ENCODE peak calls at places on chromosomes 12 and 14, in four cellular contexts. One of them, this sample, is unnamed.

GRCh38 chr12:2355198-2355597 is 302.4 kb downstream of the CACNA1C start:
- DNase-seq in effector memory CD4-positive, alpha-beta T cell: no peak
- DNase-seq in fibroblast of the aortic adventitia: no peak
- DNase-seq in NCI-H146: no peak
- DNase-seq in this sample: no peak

GRCh38 chr12:89166525-89166934 is 185.8 kb downstream of the DUSP6 start:
- DNase-seq in effector memory CD4-positive, alpha-beta T cell: no peak
- DNase-seq in fibroblast of the aortic adventitia: peak; percentile 84
- DNase-seq in NCI-H146: no peak
- DNase-seq in this sample: no peak

GRCh38 chr14:90291699-90292098 is 35.3 kb downstream of the PSMC1 start:
- DNase-seq in effector memory CD4-positive, alpha-beta T cell: no peak
- DNase-seq in fibroblast of the aortic adventitia: no peak
- DNase-seq in NCI-H146: no peak
- DNase-seq in this sample: no peak

GRCh38 chr12:31309279-31309678 is 16.7 kb downstream of the SINHCAF start:
- DNase-seq in effector memory CD4-positive, alpha-beta T cell: no peak
- DNase-seq in fibroblast of the aortic adventitia: no peak
- DNase-seq in NCI-H146: no peak
- DNase-seq in this sample: no peak

GRCh38 chr12:28063355-28063885 is 90.9 kb upstream of the PTHLH start:
- DNase-seq in effector memory CD4-positive, alpha-beta T cell: no peak
- DNase-seq in fibroblast of the aortic adventitia: no peak
- DNase-seq in NCI-H146: no peak
- DNase-seq in this sample: no peak

GRCh38 chr14:53231166-53231565 is 78.0 kb upstream of the DDHD1 start:
- DNase-seq in effector memory CD4-positive, alpha-beta T cell: no peak
- DNase-seq in fibroblast of the aortic adventitia: no peak
- DNase-seq in NCI-H146: no peak
- DNase-seq in this sample: no peak

GRCh38 chr12:131917139-131917710 is 11.9 kb upstream of the PUS1 start:
- DNase-seq in effector memory CD4-positive, alpha-beta T cell: no peak
- DNase-seq in fibroblast of the aortic adventitia: no peak
- DNase-seq in NCI-H146: no peak
- DNase-seq in this sample: no peak

GRCh38 chr12:23458640-23459039 is 490.8 kb downstream of the SOX5 start:
- DNase-seq in effector memory CD4-positive, alpha-beta T cell: no peak
- DNase-seq in fibroblast of the aortic adventitia: no peak
- DNase-seq in NCI-H146: no peak
- DNase-seq in this sample: no peak

GRCh38 chr12:96889273-96889933 is 17.7 kb upstream of the NEDD1 start:
- DNase-seq in effector memory CD4-positive, alpha-beta T cell: no peak
- DNase-seq in fibroblast of the aortic adventitia: peak; percentile 86
- DNase-seq in NCI-H146: peak; percentile 7
- DNase-seq in this sample: no peak

GRCh38 chr12:132535046-132535445 is 45.1 kb downstream of the FBRSL1 start:
- DNase-seq in effector memory CD4-positive, alpha-beta T cell: no peak
- DNase-seq in fibroblast of the aortic adventitia: no peak
- DNase-seq in NCI-H146: no peak
- DNase-seq in this sample: no peak

GRCh38 chr12:41452838-41453237 is 264.7 kb downstream of the PDZRN4 start:
- DNase-seq in effector memory CD4-positive, alpha-beta T cell: no peak
- DNase-seq in fibroblast of the aortic adventitia: no peak
- DNase-seq in NCI-H146: no peak
- DNase-seq in this sample: no peak

GRCh38 chr14:47366006-47366405 is 309.4 kb downstream of the MDGA2 start:
- DNase-seq in effector memory CD4-positive, alpha-beta T cell: no peak
- DNase-seq in fibroblast of the aortic adventitia: no peak
- DNase-seq in NCI-H146: no peak
- DNase-seq in this sample: no peak

GRCh38 chr14:51147183-51147582 is 52.3 kb upstream of the TRIM9 start:
- DNase-seq in effector memory CD4-positive, alpha-beta T cell: no peak
- DNase-seq in fibroblast of the aortic adventitia: peak; percentile 22
- DNase-seq in NCI-H146: no peak
- DNase-seq in this sample: no peak

GRCh38 chr12:26119391-26119981 is 5.4 kb downstream of the BHLHE41 start:
- DNase-seq in effector memory CD4-positive, alpha-beta T cell: no peak
- DNase-seq in fibroblast of the aortic adventitia: peak; percentile 86
- DNase-seq in NCI-H146: peak; percentile 16
- DNase-seq in this sample: peak; percentile 47

GRCh38 chr14:53168786-53169185 is 15.7 kb upstream of the DDHD1 start:
- DNase-seq in effector memory CD4-positive, alpha-beta T cell: no peak
- DNase-seq in fibroblast of the aortic adventitia: no peak
- DNase-seq in NCI-H146: no peak
- DNase-seq in this sample: no peak

GRCh38 chr12:45278447-45278846 is 62.6 kb downstream of the ANO6 start:
- DNase-seq in effector memory CD4-positive, alpha-beta T cell: no peak
- DNase-seq in fibroblast of the aortic adventitia: no peak
- DNase-seq in NCI-H146: no peak
- DNase-seq in this sample: no peak

GRCh38 chr12:108575199-108575912 is 13.0 kb downstream of the ISCU start:
- DNase-seq in effector memory CD4-positive, alpha-beta T cell: no peak
- DNase-seq in fibroblast of the aortic adventitia: peak; percentile 61
- DNase-seq in NCI-H146: no peak
- DNase-seq in this sample: no peak

GRCh38 chr12:124450376-124450750 is 117.0 kb downstream of the NCOR2 start:
- DNase-seq in effector memory CD4-positive, alpha-beta T cell: no peak
- DNase-seq in fibroblast of the aortic adventitia: no peak
- DNase-seq in NCI-H146: no peak
- DNase-seq in this sample: no peak

GRCh38 chr14:105193916-105194782 is 13.0 kb upstream of the NUDT14 start:
- DNase-seq in effector memory CD4-positive, alpha-beta T cell: no peak
- DNase-seq in fibroblast of the aortic adventitia: no peak
- DNase-seq in NCI-H146: peak; percentile 83
- DNase-seq in this sample: peak; percentile 97

GRCh38 chr12:119288559-119288958 is 46.0 kb upstream of the CCDC60 start:
- DNase-seq in effector memory CD4-positive, alpha-beta T cell: no peak
- DNase-seq in fibroblast of the aortic adventitia: no peak
- DNase-seq in NCI-H146: peak; percentile 64
- DNase-seq in this sample: no peak

GRCh38 chr12:107057071-107057834 is 36.1 kb downstream of the CRY1 start:
- DNase-seq in effector memory CD4-positive, alpha-beta T cell: no peak
- DNase-seq in fibroblast of the aortic adventitia: peak; percentile 82
- DNase-seq in NCI-H146: no peak
- DNase-seq in this sample: no peak

GRCh38 chr14:71725802-71726638 is 206.2 kb upstream of the RGS6 start:
- DNase-seq in effector memory CD4-positive, alpha-beta T cell: no peak
- DNase-seq in fibroblast of the aortic adventitia: peak; percentile 85
- DNase-seq in NCI-H146: no peak
- DNase-seq in this sample: no peak

GRCh38 chr12:91851741-91852477 is 293.7 kb downstream of the BTG1 start:
- DNase-seq in effector memory CD4-positive, alpha-beta T cell: no peak
- DNase-seq in fibroblast of the aortic adventitia: no peak
- DNase-seq in NCI-H146: no peak
- DNase-seq in this sample: no peak

GRCh38 chr12:45966486-45966885 is 23.9 kb downstream of the SCAF11 start:
- DNase-seq in effector memory CD4-positive, alpha-beta T cell: no peak
- DNase-seq in fibroblast of the aortic adventitia: peak; percentile 82
- DNase-seq in NCI-H146: no peak
- DNase-seq in this sample: no peak

GRCh38 chr12:93622485-93622884 is 50.0 kb downstream of the SOCS2 start:
- DNase-seq in effector memory CD4-positive, alpha-beta T cell: no peak
- DNase-seq in fibroblast of the aortic adventitia: peak; percentile 87
- DNase-seq in NCI-H146: no peak
- DNase-seq in this sample: no peak

GRCh38 chr14:33836203-33836894 is 114.5 kb downstream of the EGLN3 start:
- DNase-seq in effector memory CD4-positive, alpha-beta T cell: no peak
- DNase-seq in fibroblast of the aortic adventitia: no peak
- DNase-seq in NCI-H146: no peak
- DNase-seq in this sample: no peak

GRCh38 chr14:59320771-59321170 is 132.3 kb downstream of the DAAM1 start:
- DNase-seq in effector memory CD4-positive, alpha-beta T cell: no peak
- DNase-seq in fibroblast of the aortic adventitia: peak; percentile 55
- DNase-seq in NCI-H146: no peak
- DNase-seq in this sample: no peak

GRCh38 chr12:132600048-132601032 is 10.0 kb downstream of the LRCOL1 start:
- DNase-seq in effector memory CD4-positive, alpha-beta T cell: no peak
- DNase-seq in fibroblast of the aortic adventitia: peak; percentile 67
- DNase-seq in NCI-H146: peak; percentile 87
- DNase-seq in this sample: peak; percentile 90